ENCODE peak calls at places on chromosome 4, in six cellular contexts. T, Y, E, C, X and Q are unnamed samples.
A peak's percentile ranks its signal among the peaks of the same experiment; 100 is the strongest.

GRCh38 chr4:36333303-36333877 is 52.0 kb downstream of the DTHD1 start:
- DNase-seq in T (no peak), Y (no peak), E (no peak), C (no peak), X (no peak), Q (no peak)

GRCh38 chr4:4504783-4505182 is 37.1 kb downstream of the STX18 start:
- DNase-seq in T (no peak), Y (no peak), E (no peak), C (no peak), X (no peak), Q (no peak)

GRCh38 chr4:111323496-111323895 is 700.6 kb upstream of the PITX2 start:
- DNase-seq in T (peak; percentile 38), Y (no peak), E (no peak), C (no peak), X (no peak), Q (no peak)

GRCh38 chr4:118173126-118173525 is 138.8 kb downstream of the NDST3 start:
- DNase-seq in T (no peak), Y (no peak), E (no peak), C (no peak), X (no peak), Q (peak; percentile 14)

GRCh38 chr4:182206916-182207315 is 36.3 kb upstream of the TENM3 start:
- DNase-seq in T (peak; percentile 35), Y (no peak), E (no peak), C (no peak), X (no peak), Q (no peak)

GRCh38 chr4:120731561-120731960 is 191.0 kb downstream of the PRDM5 start:
- DNase-seq in T (no peak), Y (no peak), E (no peak), C (no peak), X (no peak), Q (no peak)

GRCh38 chr4:177740563-177740962 is 298.3 kb upstream of the AGA start:
- DNase-seq in T (no peak), Y (peak; percentile 22), E (no peak), C (no peak), X (no peak), Q (no peak)

GRCh38 chr4:169275180-169275579 is 4.4 kb upstream of the SH3RF1 start:
- DNase-seq in T (no peak), Y (no peak), E (no peak), C (no peak), X (no peak), Q (no peak)

GRCh38 chr4:153223935-153224334 is 19.7 kb downstream of the TRIM2 start:
- DNase-seq in T (peak; percentile 38), Y (no peak), E (no peak), C (no peak), X (no peak), Q (no peak)

GRCh38 chr4:1726146-1726934 is 5.0 kb downstream of the TACC3 start:
- DNase-seq in T (peak; percentile 88), Y (peak; percentile 89), E (peak; percentile 85), C (peak; percentile 94), X (peak; percentile 95), Q (peak; percentile 93)

GRCh38 chr4:1725521-1725920 is 4.2 kb downstream of the TACC3 start:
- DNase-seq in T (no peak), Y (no peak), E (no peak), C (no peak), X (no peak), Q (no peak)

GRCh38 chr4:1727117-1728031 is 6.1 kb downstream of the TACC3 start:
- DNase-seq in T (peak; percentile 79), Y (no peak), E (no peak), C (no peak), X (peak; percentile 53), Q (peak; percentile 82)

GRCh38 chr4:1730532-1731135 is 9.3 kb downstream of the TACC3 start:
- DNase-seq in T (no peak), Y (no peak), E (no peak), C (no peak), X (no peak), Q (no peak)

DNA sequence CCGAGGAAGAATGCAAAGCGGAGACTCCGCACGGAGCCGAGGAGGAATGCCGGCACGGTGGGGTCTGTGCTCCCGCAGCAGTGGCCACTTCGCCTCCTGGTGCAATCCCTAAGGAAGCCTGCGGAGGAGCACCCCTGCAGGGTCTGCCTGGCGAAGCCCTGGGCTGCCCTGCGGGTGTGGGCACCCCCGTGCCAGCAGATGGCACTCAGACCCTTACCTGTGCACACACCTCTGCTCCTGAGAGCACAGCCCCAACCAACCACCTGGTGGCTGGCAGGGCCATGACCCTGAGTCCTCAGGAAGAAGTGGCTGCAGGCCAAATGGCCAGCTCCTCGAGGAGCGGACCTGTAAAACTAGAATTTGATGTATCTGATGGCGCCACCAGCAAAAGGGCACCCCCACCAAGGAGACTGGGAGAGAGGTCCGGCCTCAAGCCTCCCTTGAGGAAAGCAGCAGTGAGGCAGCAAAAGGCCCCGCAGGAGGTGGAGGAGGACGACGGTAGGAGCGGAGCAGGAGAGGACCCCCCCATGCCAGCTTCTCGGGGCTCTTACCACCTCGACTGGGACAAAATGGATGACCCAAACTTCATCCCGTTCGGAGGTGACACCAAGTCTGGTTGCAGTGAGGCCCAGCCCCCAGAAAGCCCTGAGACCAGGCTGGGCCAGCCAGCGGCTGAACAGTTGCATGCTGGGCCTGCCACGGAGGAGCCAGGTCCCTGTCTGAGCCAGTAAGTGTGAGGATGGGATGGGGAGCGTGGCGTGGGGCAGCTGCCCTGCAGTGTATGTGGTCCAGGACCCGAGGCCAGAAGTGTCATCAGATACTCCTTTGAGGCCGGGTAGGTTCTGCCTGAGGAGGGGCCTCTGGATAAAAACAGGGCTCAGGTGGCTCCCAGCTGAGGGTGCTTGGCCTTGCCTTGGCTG is 7.0 kb downstream of the TACC3 start:
- DNase-seq in T (no peak), Y (no peak), E (no peak), C (no peak), X (no peak), Q (no peak)
- TF ChIP-seq CTCF in T (no peak), Y (no peak), E (no peak), C (no peak), X (no peak), Q (no peak)

GRCh38 chr4:173722075-173722474 is 192.0 kb upstream of the HAND2 start:
- DNase-seq in T (no peak), Y (no peak), E (no peak), C (no peak), X (no peak), Q (no peak)
- TF ChIP-seq CTCF in T (no peak), Y (no peak), E (no peak), C (no peak), X (no peak), Q (no peak)

DNA sequence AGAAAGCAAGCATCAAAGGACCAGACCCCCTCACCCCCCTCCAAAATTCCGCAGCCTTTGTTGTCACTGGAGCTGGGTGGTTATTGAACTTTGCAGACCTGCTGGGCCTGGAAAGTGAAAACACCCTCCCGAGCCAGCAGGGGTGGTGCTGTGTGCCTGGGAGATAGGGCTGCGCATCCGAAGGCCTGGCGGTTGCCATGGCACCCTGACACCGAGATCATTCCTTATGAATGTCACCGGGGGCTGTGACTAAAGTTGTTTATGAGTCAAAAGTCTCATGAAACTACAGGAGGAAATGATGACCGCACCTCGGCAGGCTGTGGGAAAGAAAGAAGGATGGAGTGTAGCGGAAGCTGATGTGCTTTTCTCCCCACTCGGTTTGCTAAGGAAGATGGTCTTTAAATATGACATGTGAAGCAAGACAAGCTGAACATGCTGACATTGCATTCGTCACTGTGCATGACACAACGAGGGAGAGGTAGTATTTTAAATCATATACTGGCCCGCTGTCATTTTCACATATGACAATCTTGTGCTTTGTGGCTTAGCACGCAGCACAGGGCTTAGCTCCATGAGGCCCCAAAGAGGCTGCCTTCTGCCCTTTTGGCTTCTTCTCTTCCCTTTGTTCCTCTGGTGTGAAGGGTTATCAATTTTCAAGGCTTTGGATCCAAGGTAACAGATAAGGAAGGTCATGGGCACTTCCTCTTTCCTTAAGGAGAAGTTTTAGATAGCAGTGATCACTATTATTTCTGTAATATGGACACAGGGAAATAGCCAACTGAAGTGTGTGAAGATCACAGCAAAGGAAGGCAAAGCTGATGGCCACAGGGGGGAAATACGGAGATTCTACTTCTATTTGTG is 367.1 kb downstream of the UNC5C start:
- DNase-seq in T (peak; percentile 13), Y (peak; percentile 18), E (no peak), C (no peak), X (no peak), Q (no peak)
- TF ChIP-seq CTCF in T (peak; percentile 10), Y (no peak), E (no peak), C (no peak), X (no peak), Q (no peak)

GRCh38 chr4:70183940-70184246 is 11.6 kb upstream of the ODAM start:
- DNase-seq in T (no peak), Y (no peak), E (no peak), C (no peak), X (no peak), Q (no peak)
- TF ChIP-seq CTCF in T (no peak), Y (no peak), E (no peak), C (no peak), X (peak; percentile 4), Q (no peak)